ENCODE peak calls at places on chromosomes 1 and 21, in four cellular contexts. R is GM12891, Q is GM12878, S is HL-60. D is an unnamed sample.
A peak's percentile ranks its signal among the peaks of the same experiment; 100 is the strongest.

GRCh38 chr1:188065917-188066316 is 1237.2 kb downstream of the PLA2G4A start:
- DNase-seq in Q (no peak), S (no peak), R (no peak), D (no peak)

GRCh38 chr1:109739738-109740614 is 862 bp downstream of the GSTM3 start:
- DNase-seq in R (peak; percentile 75), S (peak; percentile 48), Q (no peak), D (peak; percentile 73)

GRCh38 chr21:43211085-43212071 is 42.6 kb downstream of the CRYAA start:
- DNase-seq in Q (no peak), S (no peak), R (no peak), D (no peak)

GRCh38 chr1:54465351-54465811 is 59.2 kb upstream of the SSBP3 start:
- DNase-seq in Q (no peak), R (no peak), S (no peak), D (no peak)

GRCh38 chr1:184069675-184070074 is 18.1 kb downstream of the TSEN15 start:
- DNase-seq in S (no peak), R (no peak), Q (no peak), D (no peak)

GRCh38 chr1:17207046-17207445 is 2.1 kb downstream of the PADI1 start:
- DNase-seq in S (peak; percentile 52), Q (peak; percentile 60), R (no peak), D (no peak)

GRCh38 chr21:31988492-31989285 is 115.9 kb downstream of the HUNK start:
- DNase-seq in R (no peak), Q (no peak), S (no peak), D (no peak)

GRCh38 chr1:215273838-215274516 is 191.4 kb downstream of the KCNK2 start:
- DNase-seq in R (no peak), S (no peak), Q (no peak), D (no peak)

GRCh38 chr1:50418600-50419109 is 4.6 kb downstream of the DMRTA2 start:
- DNase-seq in S (no peak), R (peak; percentile 32), Q (no peak), D (peak; percentile 8)

GRCh38 chr1:30719406-30720270 is 3.7 kb downstream of the MATN1 start:
- DNase-seq in R (no peak), S (no peak), Q (peak; percentile 57), D (peak; percentile 92)

GRCh38 chr1:43671626-43672330 is 21.8 kb downstream of the KDM4A start:
- DNase-seq in Q (no peak), S (no peak), R (no peak), D (no peak)

GRCh38 chr1:3552176-3552575 is 59.1 kb downstream of the MEGF6 start:
- DNase-seq in Q (no peak), S (no peak), R (no peak), D (no peak)

GRCh38 chr1:225004396-225004795 is 74.9 kb downstream of the DNAH14 start:
- DNase-seq in S (no peak), Q (no peak), R (no peak), D (no peak)

GRCh38 chr1:31862071-31862470 is 46.2 kb upstream of the SPOCD1 start:
- DNase-seq in R (no peak), Q (no peak), S (no peak), D (no peak)

GRCh38 chr1:228397966-228398365 is 8.7 kb downstream of the TRIM11 start:
- DNase-seq in S (no peak), R (no peak), Q (no peak), D (no peak)

GRCh38 chr1:56854521-56855099 is at the start of gene C8A:
- DNase-seq in R (no peak), Q (no peak), S (no peak), D (no peak)

GRCh38 chr1:51671527-51672325 is 54.8 kb downstream of the OSBPL9 start:
- DNase-seq in S (no peak), Q (no peak), R (no peak), D (peak; percentile 15)

GRCh38 chr1:180482425-180483275 is 19.7 kb downstream of the ACBD6 start:
- DNase-seq in S (no peak), Q (no peak), R (no peak), D (peak; percentile 54)

GRCh38 chr21:15063821-15064575 is 802 bp downstream of the NRIP1 start:
- DNase-seq in R (no peak), S (no peak), Q (no peak), D (peak; percentile 56)

GRCh38 chr1:23558140-23558871 is 995 bp downstream of the ID3 start:
- DNase-seq in S (no peak), R (no peak), Q (no peak), D (peak; percentile 93)

GRCh38 chr1:155960081-155960745 is 18.1 kb downstream of the ARHGEF2 start:
- DNase-seq in S (no peak), Q (no peak), R (no peak), D (no peak)

GRCh38 chr1:202162049-202162417 is 1.6 kb upstream of the PTPN7 start:
- DNase-seq in Q (peak; percentile 45), R (peak; percentile 52), S (peak; percentile 97), D (peak; percentile 74)

GRCh38 chr1:204151562-204152309 is at the start of gene ETNK2:
- DNase-seq in R (peak; percentile 53), S (no peak), Q (no peak), D (peak; percentile 99)

GRCh38 chr1:43705982-43706597 is 1.2 kb upstream of the ST3GAL3 start:
- DNase-seq in R (no peak), S (no peak), Q (no peak), D (no peak)

GRCh38 chr1:211126622-211127021 is 7.3 kb downstream of the KCNH1 start:
- DNase-seq in R (no peak), Q (no peak), S (no peak), D (no peak)
- TF ChIP-seq SPI1 in R (no peak), Q (no peak), S (no peak), D (no peak)

GRCh38 chr1:186511761-186512637 is 51.1 kb upstream of the PDC start:
- DNase-seq in Q (no peak), R (no peak), S (no peak), D (no peak)
- TF ChIP-seq SPI1 in Q (no peak), R (no peak), S (peak; percentile 2), D (no peak)

DNA sequence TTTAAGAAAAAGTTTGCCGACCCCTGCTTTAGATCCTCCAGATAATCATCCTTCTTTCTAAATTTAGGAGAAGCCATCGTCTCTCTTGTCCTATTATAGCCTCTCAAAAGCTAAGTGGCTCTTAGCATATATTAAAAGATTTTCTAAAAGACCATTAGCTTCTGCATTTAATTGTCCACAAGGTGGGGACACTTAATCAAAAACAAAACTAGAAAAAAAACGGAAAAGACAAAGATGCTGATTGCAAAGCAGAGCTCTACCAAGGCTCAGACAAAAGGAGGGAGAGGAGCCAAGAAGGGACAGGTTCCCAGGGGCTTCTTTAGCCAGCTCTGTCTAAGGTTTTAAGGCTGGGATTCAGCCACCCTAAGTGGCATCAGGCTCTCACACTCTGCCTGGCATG is 128.3 kb upstream of the HMGB4 start:
- DNase-seq in Q (no peak), S (no peak), R (no peak), D (no peak)
- TF ChIP-seq SPI1 in Q (no peak), S (no peak), R (no peak), D (no peak)

GRCh38 chr1:234619794-234620247 is 9.8 kb upstream of the IRF2BP2 start:
- DNase-seq in S (no peak), Q (no peak), R (no peak), D (no peak)
- TF ChIP-seq SPI1 in S (no peak), Q (no peak), R (no peak), D (no peak)

DNA sequence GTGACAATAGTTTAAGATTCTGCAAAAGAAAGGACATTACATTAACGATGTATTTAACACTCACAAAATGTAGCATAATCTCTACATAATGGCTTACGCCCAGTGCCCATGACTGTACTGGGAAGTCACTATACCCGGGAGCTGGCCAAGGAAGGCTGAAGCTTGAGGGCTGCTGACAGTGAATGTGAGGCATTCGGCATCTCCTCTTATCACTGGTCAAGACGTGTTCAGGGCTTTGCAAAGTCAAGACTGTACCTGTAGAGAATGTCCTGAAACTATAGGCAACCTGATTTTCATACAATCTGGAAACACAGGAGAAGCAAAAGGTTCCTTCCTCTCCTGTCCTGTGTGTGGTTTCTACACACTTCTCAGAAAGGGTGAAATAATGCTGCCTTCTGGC is 12.7 kb upstream of the IFNGR2 start:
- DNase-seq in S (no peak), R (no peak), Q (no peak), D (no peak)
- TF ChIP-seq SPI1 in S (no peak), R (no peak), Q (no peak), D (no peak)

DNA sequence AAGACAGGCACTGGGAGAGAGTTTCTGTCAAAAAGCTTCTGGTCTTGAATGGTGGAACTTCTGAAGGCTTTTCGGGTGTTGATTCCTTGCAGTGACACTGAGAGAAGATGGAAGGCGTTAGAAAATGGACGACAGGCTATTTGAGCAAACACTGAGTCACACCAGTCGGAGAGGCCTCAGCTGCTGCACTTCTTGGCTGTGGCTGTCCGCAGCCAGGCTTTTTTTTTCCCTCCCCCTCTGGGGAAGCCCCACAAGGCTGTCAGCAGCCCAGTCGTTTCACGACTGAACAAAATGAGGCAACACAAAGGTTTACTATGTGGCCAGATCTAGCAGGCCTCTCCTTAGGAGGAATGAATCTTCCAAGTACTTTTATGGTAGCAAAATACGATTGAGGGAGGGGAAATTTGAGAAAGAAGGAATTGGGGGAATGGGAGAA is 25.9 kb downstream of the GPR3 start:
- DNase-seq in Q (no peak), R (no peak), S (no peak), D (peak; percentile 50)
- TF ChIP-seq SPI1 in Q (no peak), R (no peak), S (no peak), D (no peak)

DNA sequence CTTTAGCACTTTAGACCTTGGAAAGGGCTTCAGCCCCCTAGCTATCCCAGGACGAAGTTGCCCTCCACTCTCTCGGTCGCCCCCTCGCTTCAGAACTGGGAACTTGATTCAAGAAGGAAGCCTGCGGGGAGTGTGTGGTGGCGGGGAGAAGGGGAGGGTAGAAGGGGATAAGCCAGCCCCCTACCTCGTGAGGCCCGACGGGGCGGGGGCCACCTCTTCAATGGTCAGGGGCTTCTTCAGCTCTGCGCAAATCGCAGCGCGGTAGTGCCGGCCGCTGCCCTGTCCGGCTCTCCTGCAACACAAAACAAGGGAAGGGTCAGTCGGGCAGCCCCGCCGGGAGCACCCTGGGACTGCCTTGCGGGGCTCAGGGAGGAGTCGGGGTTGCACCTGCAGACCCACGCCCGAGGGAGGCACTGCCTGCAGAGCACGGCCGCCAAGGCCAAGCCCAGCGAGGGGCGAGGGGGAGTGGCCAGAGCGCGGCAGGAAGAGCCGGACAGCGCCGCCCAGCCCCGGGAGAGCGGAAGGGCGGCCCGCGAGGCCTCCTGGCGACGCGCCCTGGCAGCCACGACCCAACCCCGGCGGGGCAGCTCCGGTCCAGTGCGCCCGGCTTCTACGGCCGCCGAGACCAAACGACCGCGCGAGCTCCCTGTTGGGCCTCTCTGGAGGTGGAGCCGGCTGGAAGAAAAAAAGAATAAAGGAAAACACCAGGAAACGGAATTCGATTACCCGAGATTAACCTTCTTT is 56.2 kb upstream of the RASAL2 start:
- DNase-seq in Q (no peak), S (peak; percentile 51), R (no peak), D (peak; percentile 67)
- TF ChIP-seq SPI1 in Q (no peak), S (no peak), R (no peak), D (no peak)

DNA sequence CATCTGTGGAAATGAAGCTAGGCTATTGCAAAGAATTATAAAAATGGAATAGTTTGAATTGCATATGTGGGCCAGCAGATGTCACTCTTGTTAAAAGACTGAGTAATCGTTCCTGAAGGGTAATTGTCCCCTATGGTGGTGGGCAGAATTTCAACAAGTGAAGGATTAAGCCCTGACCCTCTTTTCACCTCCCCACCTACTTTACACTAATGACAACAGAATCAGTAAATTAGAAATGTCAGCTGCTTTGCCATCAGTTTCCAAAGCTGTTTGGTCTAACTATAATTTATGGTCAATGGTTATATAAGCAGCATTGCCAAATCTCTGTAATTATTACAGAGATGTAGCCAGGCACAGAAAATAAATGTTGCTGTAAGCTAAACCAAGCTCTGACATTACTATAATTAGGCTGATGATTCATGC is 898.6 kb downstream of the AMY1C start:
- DNase-seq in Q (no peak), R (peak; percentile 13), S (no peak), D (no peak)
- TF ChIP-seq SPI1 in Q (no peak), R (no peak), S (no peak), D (no peak)

D was measured in K562.